ENCODE peak calls at places on chromosomes 5 and 9, in nine cellular contexts. E is coronary artery; I is adrenal gland; O is foreskin fibroblast; H is OCI-LY7; D is HFFc6; L is CD8-positive, alpha-beta T cell; R is lower leg skin; B is endothelial cell. P is an unnamed sample.

GRCh38 chr9:134028575-134029247 is 3.4 kb downstream of the BRD3OS start:
- DNase-seq in D (no peak), B (no peak), L (no peak), R (no peak), O (no peak), H (no peak), E (no peak), I (no peak), P (no peak)

GRCh38 chr5:50727149-50727496 is 60.7 kb downstream of the PARP8 start:
- DNase-seq in D (no peak), R (peak), L (no peak), I (peak), E (no peak), B (no peak), O (no peak), H (no peak), P (no peak)

GRCh38 chr5:148663509-148663908 is 9.2 kb upstream of the HTR4 start:
- DNase-seq in E (no peak), O (no peak), I (no peak), D (no peak), L (no peak), R (no peak), H (no peak), B (no peak), P (no peak)

GRCh38 chr5:157076558-157076957 is 17.6 kb upstream of the HAVCR1 start:
- DNase-seq in E (no peak), D (peak), R (no peak), L (no peak), O (no peak), I (peak), H (no peak), B (no peak), P (no peak)

GRCh38 chr9:23851024-23851629 is 25.1 kb upstream of the ELAVL2 start:
- DNase-seq in E (no peak), O (no peak), D (no peak), H (no peak), L (no peak), I (no peak), B (peak), R (no peak), P (no peak)

GRCh38 chr5:143448518-143448917 is 45.0 kb upstream of the NR3C1 start:
- DNase-seq in B (no peak), H (peak), D (no peak), I (no peak), L (no peak), E (no peak), R (no peak), O (no peak), P (no peak)

GRCh38 chr5:159874308-159874707 is 42.0 kb upstream of the ADRA1B start:
- DNase-seq in E (no peak), I (no peak), D (peak), H (no peak), B (no peak), R (no peak), L (no peak), O (peak), P (no peak)

GRCh38 chr5:123438244-123438643 is 15.0 kb upstream of the CEP120 start:
- DNase-seq in L (no peak), B (no peak), R (no peak), H (no peak), D (no peak), O (no peak), E (no peak), I (no peak), P (no peak)

GRCh38 chr5:66113160-66113559 is 30.9 kb upstream of the SREK1 start:
- DNase-seq in O (peak), E (no peak), B (no peak), R (no peak), D (peak), H (no peak), I (no peak), L (no peak), P (no peak)

GRCh38 chr9:134064711-134065110 is 3.1 kb downstream of the BRD3 start:
- DNase-seq in D (no peak), B (no peak), E (no peak), H (no peak), O (no peak), L (no peak), R (no peak), I (peak), P (no peak)

GRCh38 chr5:147369742-147370374 is 135.0 kb downstream of the STK32A start:
- DNase-seq in E (no peak), I (no peak), H (no peak), R (no peak), D (peak), B (no peak), L (no peak), O (no peak), P (no peak)

GRCh38 chr5:127562252-127562651 is 44.8 kb downstream of the PRRC1 start:
- DNase-seq in D (no peak), O (no peak), E (no peak), B (peak), I (no peak), H (peak), L (no peak), R (no peak), P (no peak)

GRCh38 chr5:84436866-84437265 is 52.2 kb upstream of the EDIL3 start:
- DNase-seq in O (no peak), E (no peak), I (no peak), B (no peak), H (no peak), D (no peak), R (no peak), L (no peak), P (no peak)

GRCh38 chr9:125586173-125586512 is 120.9 kb downstream of the MAPKAP1 start:
- DNase-seq in D (no peak), E (no peak), B (no peak), R (no peak), L (no peak), H (no peak), O (no peak), I (no peak), P (no peak)

GRCh38 chr5:78530342-78531096 is 118.1 kb downstream of the LHFPL2 start:
- DNase-seq in I (peak), H (no peak), B (no peak), R (no peak), L (no peak), E (no peak), O (peak), D (peak), P (no peak)

GRCh38 chr5:135481387-135481786 is 29.2 kb upstream of the TIFAB start:
- DNase-seq in L (no peak), B (no peak), E (no peak), I (no peak), R (no peak), H (no peak), D (no peak), O (no peak), P (no peak)

GRCh38 chr5:2848634-2849033 is 97.2 kb upstream of the IRX2 start:
- DNase-seq in O (no peak), E (no peak), B (no peak), R (no peak), I (no peak), D (no peak), L (no peak), H (no peak), P (no peak)
- TF ChIP-seq CTCF in O (no peak), E (no peak), B (no peak), R (no peak), I (no peak), D (peak), L (no peak), H (no peak), P (no peak)

GRCh38 chr5:181088289-181088688 is 42.7 kb downstream of the OR2V1 start:
- DNase-seq in R (no peak), I (no peak), L (no peak), O (no peak), D (no peak), B (no peak), E (no peak), H (peak), P (no peak)
- TF ChIP-seq CTCF in R (no peak), I (no peak), L (no peak), O (peak), D (peak), B (peak), E (no peak), H (peak), P (no peak)

GRCh38 chr5:91245871-91246270 is 137.2 kb downstream of the ARRDC3 start:
- DNase-seq in R (no peak), I (no peak), O (no peak), B (no peak), E (no peak), H (no peak), L (no peak), D (peak), P (no peak)
- TF ChIP-seq CTCF in R (no peak), I (no peak), O (no peak), B (no peak), E (no peak), H (peak), L (no peak), D (peak), P (no peak)

GRCh38 chr9:129028192-129028966 is at the start of gene SH3GLB2:
- DNase-seq in E (peak), O (peak), D (peak), B (peak), I (peak), H (peak), R (peak), L (peak), P (peak)
- TF ChIP-seq CTCF in E (peak), O (peak), D (peak), B (peak), I (peak), H (peak), R (no peak), L (no peak), P (no peak)

DNA sequence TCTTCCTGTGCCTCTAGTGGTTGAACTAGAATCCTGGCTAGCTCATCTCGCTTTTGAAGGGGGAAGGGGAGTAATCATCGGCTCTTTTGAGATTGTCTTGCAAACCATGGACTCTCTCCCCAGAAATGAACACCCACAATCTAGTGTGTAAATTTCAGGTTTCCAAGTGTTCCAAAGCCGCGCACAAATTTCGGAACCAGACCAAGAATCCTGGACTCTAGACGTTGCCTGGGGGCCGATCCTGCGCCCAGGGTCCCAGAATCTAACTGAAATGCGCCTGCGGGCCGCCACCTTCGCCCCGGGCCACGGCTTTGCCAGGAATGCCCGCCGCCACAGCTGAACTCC is 4.8 kb upstream of the FOXE1 start:
- DNase-seq in B (no peak), H (no peak), I (no peak), R (no peak), D (no peak), O (no peak), L (no peak), E (no peak), P (no peak)
- TF ChIP-seq CTCF in B (no peak), H (no peak), I (no peak), R (no peak), D (peak), O (peak), L (no peak), E (no peak), P (no peak)

GRCh38 chr5:168578506-168579205 is 512 bp downstream of the PANK3 start:
- DNase-seq in E (no peak), H (no peak), D (no peak), I (no peak), R (no peak), O (no peak), L (no peak), B (peak), P (no peak)
- TF ChIP-seq CTCF in E (no peak), H (no peak), D (peak), I (no peak), R (no peak), O (no peak), L (no peak), B (no peak), P (no peak)

GRCh38 chr9:32811251-32811650 is 27.9 kb downstream of the TMEM215 start:
- DNase-seq in L (no peak), O (no peak), B (no peak), I (no peak), H (no peak), R (no peak), E (no peak), D (no peak), P (no peak)

GRCh38 chr9:32807217-32807616 is 23.9 kb downstream of the TMEM215 start:
- DNase-seq in R (no peak), D (no peak), B (no peak), O (no peak), E (no peak), H (no peak), I (no peak), L (no peak), P (no peak)
- TF ChIP-seq CTCF in R (no peak), D (no peak), B (no peak), O (no peak), E (no peak), H (no peak), I (no peak), L (no peak), P (no peak)

GRCh38 chr9:22446589-22446949 is at the start of gene DMRTA1:
- DNase-seq in H (no peak), D (no peak), E (peak), O (peak), B (peak), I (no peak), R (peak), L (no peak), P (no peak)
- TF ChIP-seq CTCF in H (no peak), D (no peak), E (no peak), O (no peak), B (no peak), I (no peak), R (no peak), L (no peak), P (no peak)